ENCODE peak calls at places on chromosomes 12 and 14, in seven cellular contexts. N is colonic mucosa, B is AG10803, X is endothelial cell, P is heart right ventricle, J is Daoy, Q is NCI-H82. V is an unnamed sample.

GRCh38 chr12:16473610-16474326 is 126.3 kb downstream of the MGST1 start:
- DNase-seq in J (no peak), N (no peak), B (peak), X (no peak), Q (no peak), P (no peak), V (no peak)

GRCh38 chr12:56461235-56462159 is 6.9 kb upstream of the SPRYD4 start:
- DNase-seq in X (no peak), B (no peak), J (peak), Q (no peak), P (no peak), N (no peak), V (no peak)

GRCh38 chr14:105487986-105488777 is 1.5 kb downstream of the CRIP1 start:
- DNase-seq in Q (no peak), B (no peak), N (peak), P (no peak), J (no peak), X (no peak), V (no peak)

GRCh38 chr14:100147691-100148464 is 11.6 kb downstream of the DEGS2 start:
- DNase-seq in J (no peak), Q (no peak), N (no peak), B (no peak), X (no peak), P (no peak), V (no peak)

GRCh38 chr12:64674367-64674922 is 64.2 kb downstream of the RASSF3 start:
- DNase-seq in N (no peak), B (no peak), J (no peak), Q (no peak), P (no peak), X (no peak), V (no peak)

GRCh38 chr12:14774074-14774943 is 29.0 kb downstream of the WBP11 start:
- DNase-seq in X (peak), Q (peak), B (peak), J (peak), P (peak), N (peak), V (no peak)

GRCh38 chr12:64889434-64890216 is 65.2 kb downstream of the TBC1D30 start:
- DNase-seq in N (no peak), P (no peak), J (no peak), Q (no peak), X (no peak), B (no peak), V (no peak)

GRCh38 chr12:120162763-120163162 is 31.8 kb downstream of the GCN1 start:
- DNase-seq in N (no peak), J (no peak), P (no peak), B (no peak), X (no peak), Q (no peak), V (no peak)

GRCh38 chr14:68248481-68249255 is 429.1 kb downstream of the RAD51B start:
- DNase-seq in X (no peak), N (no peak), J (peak), P (peak), B (peak), Q (peak), V (peak)

GRCh38 chr14:82422186-82422585 is 888.5 kb upstream of the SEL1L start:
- DNase-seq in J (no peak), P (no peak), X (no peak), B (no peak), N (no peak), Q (peak), V (peak)

GRCh38 chr12:72057330-72057911 is 118.8 kb downstream of the TPH2 start:
- DNase-seq in N (no peak), P (no peak), J (no peak), X (no peak), Q (peak), B (no peak), V (peak)

GRCh38 chr12:57751788-57752667 is at the start of gene CDK4:
- DNase-seq in B (peak), Q (peak), J (peak), N (peak), X (peak), P (peak), V (peak)

GRCh38 chr14:26984318-26985177 is 386.7 kb upstream of the NOVA1 start:
- DNase-seq in J (peak), Q (peak), N (peak), P (peak), X (peak), B (peak), V (peak)

GRCh38 chr12:122834229-122834920 is 882 bp upstream of the HIP1R start:
- DNase-seq in N (peak), X (peak), P (no peak), B (peak), J (peak), Q (peak), V (peak)

GRCh38 chr14:71228711-71229110 is 321.5 kb downstream of the PCNX1 start:
- DNase-seq in B (no peak), J (no peak), P (no peak), X (no peak), Q (no peak), N (no peak), V (no peak)

GRCh38 chr12:92702754-92703679 is at the start of gene PLEKHG7:
- DNase-seq in N (peak), P (no peak), B (no peak), X (no peak), Q (no peak), J (no peak), V (no peak)

GRCh38 chr14:24813089-24813815 is 179.3 kb upstream of the GZMB start:
- DNase-seq in X (no peak), B (no peak), P (no peak), J (no peak), Q (no peak), N (no peak), V (no peak)